ENCODE peak calls at places on chromosomes 12 and 14, in eight cellular contexts. W is ELF-1; O is stimulated activated CD8-positive, alpha-beta memory T cell treated with anti-CD3 and anti-CD28 coated beads, Interleukin-4, amount 100 ng/mL, for 1 hour; Z is HFFc6; L is endodermal cell; M is stimulated activated CD4-positive, alpha-beta T cell treated with anti-CD3 and anti-CD28 coated beads, Interleukin-2, amount 100 ng/mL, for 48 hours; Y is stomach; V is iris pigment epithelial cell. N is an unnamed sample.

GRCh38 chr12:96503971-96504370 is 14.6 kb downstream of the CFAP54 start:
- DNase-seq in L (no peak), M (no peak), Y (no peak), W (no peak), O (no peak), V (peak), Z (no peak), N (peak)

GRCh38 chr14:53516261-53516774 is 363.2 kb upstream of the DDHD1 start:
- DNase-seq in W (no peak), Z (peak), O (no peak), L (no peak), V (peak), M (no peak), Y (no peak), N (peak)

GRCh38 chr12:131112016-131112415 is 158.3 kb downstream of the ADGRD1 start:
- DNase-seq in W (no peak), M (no peak), Z (no peak), O (no peak), L (no peak), V (no peak), Y (no peak), N (no peak)

GRCh38 chr12:14418526-14418925 is 53.0 kb downstream of the ATF7IP start:
- DNase-seq in W (no peak), Y (no peak), V (peak), M (no peak), O (no peak), Z (peak), L (no peak), N (peak)

GRCh38 chr12:52280796-52281560 is 6.5 kb downstream of the KRT86 start:
- DNase-seq in O (no peak), Z (peak), V (peak), L (peak), Y (peak), M (no peak), W (peak), N (peak)

GRCh38 chr14:69151458-69152180 is 1.3 kb downstream of the DCAF5 start:
- DNase-seq in Z (peak), Y (peak), W (peak), L (peak), M (peak), O (peak), V (peak), N (peak)

GRCh38 chr14:65167072-65167645 is 64.8 kb upstream of the MAX start:
- DNase-seq in Y (no peak), M (no peak), V (peak), Z (no peak), O (no peak), W (no peak), L (no peak), N (no peak)

GRCh38 chr12:3896851-3897351 is 23.7 kb upstream of the PARP11 start:
- DNase-seq in V (peak), M (no peak), L (no peak), Z (peak), O (no peak), W (peak), Y (no peak), N (peak)

GRCh38 chr12:121120323-121120722 is 12.4 kb upstream of the P2RX7 start:
- DNase-seq in V (peak), M (no peak), Z (peak), Y (no peak), W (no peak), L (no peak), O (no peak), N (no peak)

GRCh38 chr14:31229638-31230229 is 22.1 kb upstream of the HECTD1 start:
- DNase-seq in Y (peak), W (peak), L (peak), M (no peak), V (peak), Z (peak), O (no peak), N (peak)

GRCh38 chr14:61566537-61567225 is 128.6 kb upstream of the HIF1A start:
- DNase-seq in V (peak), L (no peak), Z (peak), M (no peak), W (no peak), O (no peak), Y (no peak), N (peak)

GRCh38 chr14:75101491-75101890 is 25.4 kb downstream of the NEK9 start:
- DNase-seq in M (no peak), O (no peak), Y (no peak), V (no peak), W (peak), L (no peak), Z (no peak), N (no peak)

GRCh38 chr12:102061096-102061555 is 665 bp downstream of the WASHC3 start:
- DNase-seq in Z (no peak), L (no peak), O (no peak), V (no peak), W (no peak), M (no peak), Y (no peak), N (peak)

GRCh38 chr12:59808317-59808910 is 212.6 kb downstream of the SLC16A7 start:
- DNase-seq in V (peak), L (no peak), O (no peak), W (no peak), Y (no peak), M (no peak), Z (peak), N (peak)

GRCh38 chr14:99229654-99230215 is 42.3 kb downstream of the BCL11B start:
- DNase-seq in Y (no peak), M (no peak), Z (no peak), O (no peak), V (no peak), L (no peak), W (peak), N (no peak)

GRCh38 chr12:121748571-121749265 is 36.2 kb downstream of the TMEM120B start:
- DNase-seq in L (peak), W (peak), Y (no peak), Z (peak), O (no peak), M (no peak), V (peak), N (peak)

GRCh38 chr12:26135010-26135420 is 10.2 kb upstream of the BHLHE41 start:
- DNase-seq in Z (no peak), M (no peak), O (no peak), W (no peak), Y (peak), V (peak), L (no peak), N (peak)

GRCh38 chr14:101529079-101529478 is 32.2 kb upstream of the DIO3 start:
- DNase-seq in M (no peak), L (no peak), Y (no peak), O (no peak), V (no peak), Z (no peak), W (no peak), N (no peak)

GRCh38 chr14:71452987-71453386 is 479.2 kb upstream of the RGS6 start:
- DNase-seq in Y (no peak), Z (no peak), V (no peak), W (no peak), L (no peak), M (no peak), O (no peak), N (no peak)

GRCh38 chr12:44240186-44240585 is 404.3 kb downstream of the TMEM117 start:
- DNase-seq in L (no peak), V (no peak), O (no peak), W (no peak), Z (no peak), Y (no peak), M (no peak), N (no peak)

GRCh38 chr12:120197542-120197887 is 3.0 kb upstream of the GCN1 start:
- DNase-seq in V (no peak), O (no peak), Z (no peak), M (no peak), W (no peak), L (no peak), Y (no peak), N (no peak)

GRCh38 chr12:125021771-125022170 is 28.3 kb downstream of the BRI3BP start:
- DNase-seq in L (no peak), Z (no peak), V (no peak), Y (no peak), O (no peak), W (no peak), M (no peak), N (no peak)

GRCh38 chr12:113899844-113900471 is 66.2 kb downstream of the RBM19 start:
- DNase-seq in V (no peak), Z (no peak), L (peak), O (no peak), M (no peak), Y (no peak), W (peak), N (no peak)

N was measured in amniotic epithelial cell.